ENCODE peak calls at places on chromosome 5, in eight cellular contexts. G, O, W, V, D, A, Q and L are unnamed samples. For H3K4me1, the result is how much of the 10 kb centered on the place peaks cover.

GRCh38 chr5:180329606-180330269 is 23.4 kb downstream of the GFPT2 start:
- DNase-seq in G (no peak), O (no peak), W (no peak), V (no peak), D (no peak), A (no peak), Q (no peak), L (peak)

GRCh38 chr5:151107738-151108520 is 27.1 kb upstream of the TNIP1 start:
- DNase-seq in G (no peak), O (peak), W (no peak), V (no peak), D (no peak), A (no peak), Q (no peak), L (peak)

GRCh38 chr5:154857091-154857533 is 1.3 kb upstream of the CNOT8 start:
- DNase-seq in G (no peak), O (peak), W (peak), V (peak), D (no peak), A (no peak), Q (no peak), L (no peak)

GRCh38 chr5:130871346-130872086 is 293.5 kb downstream of the HINT1 start:
- DNase-seq in G (peak), O (peak), W (no peak), V (peak), D (no peak), A (peak), Q (peak), L (no peak)

GRCh38 chr5:72300590-72301339 is 19.3 kb downstream of the MRPS27 start:
- DNase-seq in G (peak), O (no peak), W (no peak), V (no peak), D (no peak), A (no peak), Q (no peak), L (no peak)

GRCh38 chr5:142065273-142065672 is 43.3 kb upstream of the NDFIP1 start:
- DNase-seq in G (no peak), O (no peak), W (no peak), V (no peak), D (no peak), A (peak), Q (no peak), L (no peak)

GRCh38 chr5:56166671-56167070 is 66.5 kb downstream of the ANKRD55 start:
- DNase-seq in G (no peak), O (no peak), W (no peak), V (no peak), D (no peak), A (no peak), Q (no peak), L (no peak)

GRCh38 chr5:104045987-104046386 is 483.4 kb upstream of the NUDT12 start:
- DNase-seq in G (no peak), O (no peak), W (no peak), V (no peak), D (no peak), A (no peak), Q (no peak), L (no peak)

GRCh38 chr5:72438141-72438540 is 69.1 kb downstream of the ZNF366 start:
- DNase-seq in G (no peak), O (no peak), W (no peak), V (no peak), D (no peak), A (no peak), Q (no peak), L (no peak)

GRCh38 chr5:39670955-39671354 is 246.2 kb upstream of the DAB2 start:
- DNase-seq in G (no peak), O (no peak), W (no peak), V (no peak), D (no peak), A (no peak), Q (no peak), L (no peak)

GRCh38 chr5:135038202-135038828 is 4.3 kb upstream of the PITX1 start:
- DNase-seq in G (no peak), O (no peak), W (no peak), V (no peak), D (no peak), A (no peak), Q (no peak), L (no peak)

GRCh38 chr5:90022711-90023053 is 386.9 kb downstream of the CETN3 start:
- DNase-seq in G (no peak), O (no peak), W (no peak), V (no peak), D (no peak), A (no peak), Q (no peak), L (no peak)

GRCh38 chr5:176904276-176904675 is 5.1 kb upstream of the HK3 start:
- DNase-seq in G (no peak), O (no peak), W (no peak), V (no peak), D (no peak), A (no peak), Q (no peak), L (no peak)

GRCh38 chr5:124111886-124112285 is 599.9 kb downstream of the CSNK1G3 start:
- DNase-seq in G (no peak), O (no peak), W (no peak), V (no peak), D (no peak), A (no peak), Q (no peak), L (no peak)

GRCh38 chr5:148841519-148841918 is 15.1 kb downstream of the ADRB2 start:
- DNase-seq in G (no peak), O (no peak), W (no peak), V (no peak), D (no peak), A (no peak), Q (no peak), L (no peak)

GRCh38 chr5:9198399-9198798 is 347.5 kb downstream of the SEMA5A start:
- DNase-seq in G (no peak), O (no peak), W (no peak), V (no peak), D (no peak), A (no peak), Q (no peak), L (no peak)

GRCh38 chr5:103612545-103612944 is 50.0 kb upstream of the NUDT12 start:
- DNase-seq in G (no peak), O (no peak), W (no peak), V (no peak), D (no peak), A (no peak), Q (no peak), L (no peak)

GRCh38 chr5:102296229-102296817 is at the start of gene SLCO4C1:
- DNase-seq in G (peak), O (peak), W (peak), V (no peak), D (peak), A (peak), Q (peak), L (peak)

GRCh38 chr5:115432691-115433090 is 111.9 kb downstream of the FEM1C start:
- DNase-seq in G (no peak), O (no peak), W (no peak), V (no peak), D (no peak), A (no peak), Q (no peak), L (no peak)

GRCh38 chr5:159764283-159764927 is 151.9 kb upstream of the ADRA1B start:
- DNase-seq in G (no peak), O (no peak), W (no peak), V (no peak), D (no peak), A (no peak), Q (no peak), L (no peak)
- H3K27ac ChIP-seq in G (no peak), O (no peak), W (no peak), V (no peak), D (no peak), A (no peak), Q (peak), L (no peak)

DNA sequence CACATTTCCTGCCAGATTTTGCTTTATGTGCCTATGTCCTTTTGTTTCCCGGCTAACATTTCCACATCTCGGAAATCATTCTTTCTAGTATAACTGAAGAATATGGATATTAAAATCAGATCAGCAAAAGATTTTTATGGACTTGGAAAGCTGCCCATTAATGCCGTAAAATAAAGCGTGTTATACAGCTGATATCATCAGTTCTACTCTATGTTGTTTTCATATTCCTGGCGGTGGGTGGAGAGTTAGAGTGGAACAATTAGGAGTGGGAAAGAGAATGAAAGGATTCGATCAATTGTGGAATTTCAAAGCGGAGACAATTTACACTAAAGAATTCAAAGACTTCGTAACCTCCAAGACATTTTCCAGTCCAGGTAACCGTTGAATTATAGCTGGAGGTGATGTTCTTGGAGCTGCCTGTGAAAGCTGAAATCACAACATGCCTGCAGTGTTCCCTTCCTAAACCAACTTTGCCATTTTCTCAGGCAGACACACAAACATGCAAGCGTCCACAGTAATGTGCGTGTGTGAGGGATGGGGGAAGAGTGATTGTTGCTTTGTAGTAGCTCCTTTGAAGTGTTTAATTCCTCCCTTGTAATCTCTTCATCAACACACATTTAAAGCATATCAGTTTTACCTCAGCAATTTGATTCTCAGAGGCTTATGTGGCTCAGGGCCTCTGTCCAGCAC is 543.9 kb downstream of the RAB3C start:
- DNase-seq in G (no peak), O (no peak), W (no peak), V (no peak), D (no peak), A (no peak), Q (peak), L (no peak)
- H3K4me1 ChIP-seq in G (under half), O (half or more), W (under half), V (under half), D (under half), A (under half), Q (half or more), L (half or more)

GRCh38 chr5:108515706-108516105 is 133.8 kb upstream of the FBXL17 start:
- DNase-seq in G (no peak), O (no peak), W (no peak), V (no peak), D (no peak), A (no peak), Q (no peak), L (no peak)

GRCh38 chr5:108521841-108522506 is 140.1 kb upstream of the FBXL17 start:
- DNase-seq in G (peak), O (no peak), W (no peak), V (no peak), D (peak), A (peak), Q (peak), L (no peak)

GRCh38 chr5:108521011-108521700 is 139.3 kb upstream of the FBXL17 start:
- DNase-seq in G (no peak), O (no peak), W (no peak), V (no peak), D (peak), A (no peak), Q (no peak), L (no peak)

GRCh38 chr5:108516771-108517170 is 134.9 kb upstream of the FBXL17 start:
- DNase-seq in G (no peak), O (no peak), W (no peak), V (no peak), D (no peak), A (no peak), Q (no peak), L (no peak)
- TF ChIP-seq EP300 in G (no peak), O (no peak), W (no peak), V (no peak), D (no peak), A (no peak), Q (no peak), L (no peak)

GRCh38 chr5:41790038-41790776 is 80.0 kb downstream of the OXCT1 start:
- DNase-seq in G (no peak), O (no peak), W (no peak), V (no peak), D (no peak), A (no peak), Q (no peak), L (no peak)
- H3K27ac ChIP-seq in G (no peak), O (no peak), W (no peak), V (no peak), D (no peak), A (no peak), Q (no peak), L (no peak)

GRCh38 chr5:87191645-87192044 is 76.0 kb upstream of the RASA1 start:
- DNase-seq in G (no peak), O (no peak), W (no peak), V (no peak), D (no peak), A (no peak), Q (no peak), L (no peak)
- H3K4me1 ChIP-seq in G (under half), O (under half), W (under half), V (under half), D (under half), A (under half), Q (under half), L (under half)

GRCh38 chr5:41856644-41857491 is 13.4 kb downstream of the OXCT1 start:
- DNase-seq in G (peak), O (no peak), W (peak), V (no peak), D (no peak), A (peak), Q (peak), L (no peak)
- TF ChIP-seq EP300 in G (no peak), O (no peak), W (no peak), V (no peak), D (no peak), A (no peak), Q (no peak), L (no peak)

GRCh38 chr5:95959964-95960801 is 1.5 kb downstream of the ELL2 start:
- DNase-seq in G (no peak), O (no peak), W (no peak), V (no peak), D (no peak), A (no peak), Q (peak), L (peak)

GRCh38 chr5:95959051-95959963 is 2.3 kb downstream of the ELL2 start:
- DNase-seq in G (no peak), O (no peak), W (no peak), V (no peak), D (no peak), A (peak), Q (no peak), L (no peak)

GRCh38 chr5:95957804-95958203 is 3.8 kb downstream of the ELL2 start:
- DNase-seq in G (no peak), O (no peak), W (no peak), V (no peak), D (no peak), A (no peak), Q (no peak), L (no peak)

GRCh38 chr5:95956900-95957293 is 4.8 kb downstream of the ELL2 start:
- DNase-seq in G (no peak), O (no peak), W (no peak), V (no peak), D (no peak), A (no peak), Q (no peak), L (no peak)

GRCh38 chr5:95958308-95959014 is 3.2 kb downstream of the ELL2 start:
- DNase-seq in G (no peak), O (peak), W (no peak), V (no peak), D (no peak), A (peak), Q (peak), L (no peak)
- H3K27ac ChIP-seq in G (no peak), O (peak), W (no peak), V (peak), D (peak), A (peak), Q (no peak), L (no peak)

DNA sequence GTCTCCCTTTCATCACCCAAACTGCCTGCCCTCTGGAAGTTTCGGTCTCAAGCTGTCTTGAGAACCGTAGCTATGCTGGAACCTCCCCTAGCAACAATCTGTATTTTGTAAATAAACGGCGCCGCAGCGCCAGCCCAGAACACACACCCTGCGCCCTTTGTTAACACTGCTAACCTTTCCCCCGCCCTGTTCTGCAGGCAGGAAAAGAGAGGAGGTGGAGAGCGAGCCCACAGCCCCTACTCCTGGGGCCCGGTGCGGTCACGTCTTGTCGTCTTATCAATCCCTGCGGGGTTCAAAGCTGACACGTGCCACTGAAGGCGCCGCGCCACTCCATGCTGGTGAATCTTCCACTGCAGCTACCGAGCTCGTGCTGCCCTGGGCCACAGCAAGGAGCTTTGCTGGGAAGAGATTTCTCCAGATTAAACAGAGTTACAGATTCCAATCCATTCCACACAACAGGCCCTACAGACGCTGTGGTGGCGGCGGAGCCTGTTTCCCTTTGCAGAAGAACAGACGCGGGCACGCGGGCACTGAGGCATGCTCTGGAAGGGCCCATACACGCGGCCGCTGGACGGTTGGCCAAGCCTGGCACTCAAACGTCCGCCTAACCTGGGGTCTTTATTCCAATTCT is 25.3 kb downstream of the ZDHHC11B start:
- DNase-seq in G (no peak), O (peak), W (peak), V (no peak), D (no peak), A (peak), Q (peak), L (peak)
- H3K4me1 ChIP-seq in G (under half), O (under half), W (under half), V (under half), D (under half), A (under half), Q (under half), L (under half)

GRCh38 chr5:77295863-77296378 is 85.4 kb downstream of the PDE8B start:
- DNase-seq in G (no peak), O (no peak), W (no peak), V (no peak), D (no peak), A (no peak), Q (no peak), L (no peak)

GRCh38 chr5:77294212-77294611 is 83.7 kb downstream of the PDE8B start:
- DNase-seq in G (no peak), O (no peak), W (no peak), V (no peak), D (peak), A (no peak), Q (no peak), L (no peak)

DNA sequence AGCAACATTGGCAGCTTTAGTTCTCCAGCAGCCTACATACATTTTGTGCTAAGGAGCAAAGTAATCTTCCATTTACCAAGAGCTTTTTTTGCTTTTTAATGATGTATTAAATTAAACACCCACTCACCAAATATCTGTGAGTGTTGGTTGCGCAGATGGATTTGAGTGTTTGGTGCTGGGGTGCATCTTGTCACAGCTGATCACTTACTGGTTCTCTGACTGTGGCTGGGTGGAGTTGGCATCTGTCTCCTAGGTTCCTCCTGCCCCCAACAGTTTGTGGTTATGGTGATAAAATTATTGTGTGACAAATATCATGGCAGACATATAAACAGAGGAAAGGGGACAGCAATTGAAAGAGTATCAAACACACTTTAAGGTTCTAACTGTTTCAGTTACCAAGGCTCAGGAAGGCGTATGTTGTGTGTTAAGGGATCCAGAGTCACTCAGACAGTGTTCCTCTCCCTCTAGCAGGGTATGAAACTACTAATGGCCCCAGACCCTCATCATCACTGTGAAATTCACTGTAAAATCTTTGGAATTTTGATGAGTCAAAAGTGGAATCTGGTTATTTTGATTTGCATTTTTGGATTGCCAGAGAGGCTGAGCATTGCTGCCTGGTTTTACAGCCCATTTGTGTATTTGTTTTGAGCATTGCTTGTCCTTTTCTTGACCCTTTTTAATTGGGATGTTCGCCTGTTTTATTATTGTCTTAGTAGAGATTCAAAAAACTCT is 81.7 kb downstream of the PDE8B start:
- DNase-seq in G (no peak), O (no peak), W (no peak), V (no peak), D (no peak), A (no peak), Q (no peak), L (no peak)
- TF ChIP-seq EP300 in G (no peak), O (no peak), W (no peak), V (no peak), D (no peak), A (no peak), Q (no peak), L (no peak)